ENCODE peak calls at places on chromosome 20, in four cellular contexts. P is WERI-Rb-1, Q is pancreas, O is mammary epithelial cell. H is an unnamed sample. For H3K36me3, the result is how much of the 10 kb centered on the place peaks cover.

GRCh38 chr20:14064333-14064732 is 69.0 kb downstream of the MACROD2 start:
- DNase-seq in P (no peak), Q (peak), O (no peak), H (no peak)

GRCh38 chr20:32031007-32031958 is 20.8 kb upstream of the HCK start:
- DNase-seq in P (peak), Q (peak), O (peak), H (peak)

GRCh38 chr20:1871807-1872455 is 23.3 kb upstream of the SIRPA start:
- DNase-seq in P (no peak), Q (no peak), O (peak), H (no peak)

GRCh38 chr20:10558635-10559187 is 115.1 kb downstream of the JAG1 start:
- DNase-seq in P (no peak), Q (no peak), O (peak), H (no peak)

GRCh38 chr20:56735087-56735642 is 106.1 kb downstream of the TFAP2C start:
- DNase-seq in P (no peak), Q (no peak), O (no peak), H (peak)

GRCh38 chr20:62578294-62578897 is 63.9 kb upstream of the SLCO4A1 start:
- DNase-seq in P (peak), Q (no peak), O (no peak), H (no peak)

GRCh38 chr20:1757606-1758507 is 100.3 kb upstream of the SIRPG start:
- DNase-seq in P (no peak), Q (no peak), O (no peak), H (no peak)

GRCh38 chr20:24999568-24999967 is 7.0 kb upstream of the APMAP start:
- DNase-seq in P (no peak), Q (no peak), O (no peak), H (no peak)

GRCh38 chr20:57755609-57756008 is 45.8 kb upstream of the PMEPA1 start:
- DNase-seq in P (no peak), Q (no peak), O (no peak), H (no peak)

GRCh38 chr20:13865825-13866351 is 81.1 kb downstream of the NDUFAF5 start:
- DNase-seq in P (no peak), Q (no peak), O (peak), H (no peak)

GRCh38 chr20:11153819-11154218 is 480.0 kb upstream of the JAG1 start:
- DNase-seq in P (no peak), Q (no peak), O (no peak), H (no peak)

GRCh38 chr20:25514747-25515340 is 70.5 kb downstream of the NINL start:
- DNase-seq in P (no peak), Q (no peak), O (no peak), H (no peak)

GRCh38 chr20:57393321-57394086 is 2.3 kb downstream of the RBM38 start:
- DNase-seq in P (no peak), Q (no peak), O (no peak), H (no peak)

DNA sequence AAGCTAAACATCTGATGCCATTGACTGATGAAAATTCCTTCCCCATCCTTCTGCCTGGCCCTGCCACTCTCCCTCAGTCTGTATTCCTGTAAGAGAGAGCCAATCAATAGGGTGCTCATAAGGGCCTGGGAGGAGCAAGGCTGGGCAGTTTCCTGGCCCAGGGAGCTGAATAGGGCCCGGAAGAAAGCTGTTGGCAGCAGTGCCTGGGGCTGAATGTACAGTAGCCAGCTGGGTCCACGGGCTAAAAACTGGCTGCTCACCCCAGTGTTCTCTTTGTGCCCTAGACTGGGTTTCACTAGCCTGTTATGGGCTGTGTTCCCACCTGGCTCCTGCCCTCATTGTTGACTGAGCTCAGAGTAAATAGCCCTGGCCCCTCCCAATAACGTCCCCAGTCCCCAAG is 1.7 kb upstream of the WFDC2 start:
- DNase-seq in P (no peak), Q (no peak), O (no peak), H (peak)
- TF ChIP-seq CTCF in P (no peak), Q (no peak), O (no peak), H (no peak)

GRCh38 chr20:51510169-51510568 is 32.4 kb downstream of the NFATC2 start:
- DNase-seq in P (no peak), Q (no peak), O (no peak), H (no peak)
- H3K36me3 ChIP-seq in P (under half), Q (under half), O (under half), H (under half)

DNA sequence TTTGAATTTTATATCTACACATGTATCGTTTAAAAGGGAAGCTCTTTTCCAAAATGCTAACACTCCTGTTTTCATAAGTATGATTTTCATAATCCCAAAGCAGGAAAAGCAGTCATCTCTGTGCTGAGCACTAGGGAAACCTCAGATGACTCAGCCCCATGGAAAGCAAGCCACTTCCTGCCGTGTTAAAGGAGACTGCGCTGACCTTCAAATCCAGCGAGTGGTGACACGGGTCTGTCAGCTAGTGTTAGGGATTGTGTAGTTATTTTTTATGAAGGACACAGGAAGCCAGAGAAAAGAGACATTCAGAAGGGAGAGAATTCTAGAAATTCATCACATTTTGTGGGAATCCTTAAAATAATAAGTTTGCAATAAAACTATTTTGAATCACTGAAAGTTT is 57.0 kb upstream of the CD93 start:
- DNase-seq in P (no peak), Q (peak), O (peak), H (no peak)
- TF ChIP-seq CTCF in P (no peak), Q (no peak), O (no peak), H (no peak)

DNA sequence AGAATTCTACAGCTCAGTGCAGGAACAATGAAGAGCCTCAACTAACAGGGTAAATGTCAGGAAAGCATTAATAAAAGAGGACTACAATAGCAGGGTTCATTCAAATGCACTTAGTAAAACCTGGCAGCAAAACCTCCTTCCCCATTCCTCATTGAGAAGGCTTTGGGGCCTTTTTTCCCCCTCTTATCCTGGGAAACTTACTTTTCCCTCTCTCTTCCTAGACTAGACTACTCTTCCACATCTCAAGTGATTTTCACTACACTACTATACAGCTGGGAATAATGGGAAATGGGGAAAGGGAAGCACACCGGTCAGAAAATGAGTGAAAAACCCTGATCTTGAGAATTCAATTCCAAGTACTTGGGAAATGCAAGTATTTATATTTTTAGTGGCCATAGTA is 10.1 kb downstream of the ROMO1 start:
- DNase-seq in P (no peak), Q (no peak), O (no peak), H (no peak)
- H3K36me3 ChIP-seq in P (half or more), Q (under half), O (half or more), H (half or more)

GRCh38 chr20:38473353-38473795 is 731 bp downstream of the RALGAPB start:
- DNase-seq in P (no peak), Q (peak), O (no peak), H (no peak)
- TF ChIP-seq CTCF in P (peak), Q (no peak), O (no peak), H (no peak)

GRCh38 chr20:48680650-48681049 is 147.1 kb downstream of the PREX1 start:
- DNase-seq in P (no peak), Q (no peak), O (no peak), H (no peak)
- H3K36me3 ChIP-seq in P (under half), Q (under half), O (under half), H (under half)

H was measured in GM23338.